ENCODE peak calls at places on chromosomes 6 and 20, in seven cellular contexts. A is adrenal gland, Q is esophagus squamous epithelium, K is cardiac fibroblast, O is uterus, Z is AG09309, S is astrocyte. P is an unnamed sample.

GRCh38 chr6:97292671-97293070 is 9.7 kb upstream of the MMS22L start:
- DNase-seq in Z (no peak), O (no peak), S (peak), K (no peak), Q (no peak), A (no peak), P (no peak)

GRCh38 chr6:73121421-73121993 is 103.8 kb downstream of the KHDC1L start:
- DNase-seq in S (peak), O (no peak), K (peak), A (no peak), Z (peak), Q (no peak), P (no peak)

GRCh38 chr20:33279261-33279910 is 3.6 kb upstream of the BPIFB1 start:
- DNase-seq in A (no peak), K (no peak), S (no peak), O (no peak), Z (no peak), Q (no peak), P (no peak)

GRCh38 chr20:36467076-36467999 is 74.0 kb upstream of the MYL9 start:
- DNase-seq in O (peak), K (peak), Q (no peak), A (peak), Z (no peak), S (no peak), P (no peak)

GRCh38 chr6:137823826-137824501 is 43.1 kb upstream of the TNFAIP3 start:
- DNase-seq in A (no peak), O (peak), K (peak), Q (no peak), S (peak), Z (no peak), P (peak)

GRCh38 chr6:107689190-107689589 is 134.9 kb downstream of the SCML4 start:
- DNase-seq in K (no peak), O (no peak), Q (no peak), A (no peak), S (no peak), Z (no peak), P (no peak)

GRCh38 chr6:32752580-32752979 is 10.8 kb downstream of the HLA-DQB2 start:
- DNase-seq in Q (no peak), O (no peak), A (no peak), K (no peak), Z (no peak), S (no peak), P (no peak)

GRCh38 chr6:146543940-146544661 is 468 bp downstream of the RAB32 start:
- DNase-seq in S (peak), Q (no peak), Z (no peak), O (peak), K (peak), A (peak), P (peak)

GRCh38 chr6:7052441-7052936 is 55.3 kb upstream of the RREB1 start:
- DNase-seq in A (peak), Z (peak), S (peak), Q (no peak), O (peak), K (peak), P (peak)

GRCh38 chr6:117849087-117849486 is 58.0 kb upstream of the SLC35F1 start:
- DNase-seq in A (no peak), O (no peak), Q (no peak), K (no peak), Z (no peak), S (no peak), P (no peak)

GRCh38 chr6:5220436-5220835 is 40.3 kb downstream of the LYRM4 start:
- DNase-seq in Q (no peak), A (no peak), K (no peak), S (no peak), Z (no peak), O (no peak), P (no peak)

GRCh38 chr20:40868568-40869223 is 159.9 kb upstream of the TOP1 start:
- DNase-seq in K (peak), Z (peak), A (peak), S (peak), Q (no peak), O (peak), P (peak)

GRCh38 chr6:138647006-138647405 is 126.6 kb upstream of the CCDC28A start:
- DNase-seq in Z (peak), Q (no peak), O (no peak), A (no peak), K (peak), S (peak), P (no peak)

GRCh38 chr20:44495802-44496481 is 20.3 kb downstream of the TTPAL start:
- DNase-seq in Z (peak), K (peak), S (peak), Q (no peak), O (peak), A (no peak), P (no peak)

GRCh38 chr20:4465855-4466545 is 255.7 kb upstream of the PRND start:
- DNase-seq in S (peak), O (no peak), Z (no peak), Q (no peak), K (no peak), A (no peak), P (no peak)

GRCh38 chr20:37480915-37481314 is 40.1 kb upstream of the NNAT start:
- DNase-seq in Z (no peak), O (no peak), A (no peak), Q (no peak), K (peak), S (no peak), P (no peak)

GRCh38 chr6:54085526-54085925 is 25.7 kb upstream of the MLIP start:
- DNase-seq in K (peak), Z (peak), A (peak), O (no peak), S (peak), Q (no peak), P (no peak)

GRCh38 chr6:161135695-161136591 is 137.9 kb downstream of the AGPAT4 start:
- DNase-seq in Q (no peak), O (no peak), K (no peak), A (no peak), Z (no peak), S (no peak), P (no peak)

GRCh38 chr6:13617066-13617465 is 1.9 kb downstream of the NOL7 start:
- DNase-seq in O (no peak), Q (no peak), S (no peak), Z (no peak), A (no peak), K (no peak), P (no peak)

GRCh38 chr6:126721581-126722145 is 381.7 kb downstream of the CENPW start:
- DNase-seq in O (no peak), Z (peak), K (peak), Q (no peak), S (peak), A (no peak), P (no peak)

GRCh38 chr6:146892283-146892612 is 293.5 kb downstream of the ADGB start:
- DNase-seq in K (no peak), A (no peak), Z (no peak), S (no peak), O (no peak), Q (no peak), P (no peak)

GRCh38 chr6:132751828-132752227 is 5.9 kb downstream of the VNN2 start:
- DNase-seq in O (no peak), Q (no peak), Z (no peak), A (no peak), S (no peak), K (no peak), P (no peak)

GRCh38 chr6:122423734-122424133 is 24.3 kb downstream of the HSF2 start:
- DNase-seq in S (no peak), A (no peak), Q (no peak), O (no peak), K (no peak), Z (no peak), P (no peak)

DNA sequence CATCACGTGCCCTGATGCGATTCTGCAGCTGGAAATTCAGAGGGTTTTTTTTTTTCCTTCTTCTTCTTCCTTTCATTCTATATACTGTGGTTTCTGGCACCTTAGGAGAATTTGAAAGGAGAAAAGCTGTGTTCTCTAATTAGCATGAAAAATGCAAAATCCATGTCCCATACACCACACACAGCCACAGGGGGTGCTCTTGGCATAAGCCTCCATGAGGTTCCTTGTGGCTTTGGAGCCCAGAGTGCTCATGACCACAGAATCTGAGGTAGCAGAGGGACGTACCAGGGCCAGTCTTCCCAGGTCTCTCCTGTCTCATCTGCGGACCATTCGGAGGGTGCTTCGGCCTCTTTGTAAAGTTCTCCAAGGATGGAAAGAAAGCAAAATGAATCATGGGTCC is 258.4 kb upstream of the CDH4 start:
- DNase-seq in Z (no peak), A (no peak), K (no peak), O (no peak), Q (no peak), S (no peak), P (no peak)
- TF ChIP-seq CTCF in Z (no peak), A (no peak), K (peak), O (no peak), Q (no peak), S (no peak), P (no peak)

GRCh38 chr20:46343358-46344357 is 35.4 kb upstream of the CDH22 start:
- DNase-seq in O (no peak), Q (no peak), A (no peak), Z (no peak), S (no peak), K (no peak), P (no peak)
- H3K4me3 ChIP-seq in O (no peak), Q (no peak), A (no peak), Z (no peak), S (no peak), K (no peak), P (no peak)

GRCh38 chr20:49396230-49396629 is 86.2 kb downstream of the KCNB1 start:
- DNase-seq in K (no peak), Q (no peak), S (no peak), O (no peak), Z (no peak), A (no peak), P (no peak)
- TF ChIP-seq CTCF in K (peak), Q (no peak), S (peak), O (peak), Z (peak), A (no peak), P (no peak)

DNA sequence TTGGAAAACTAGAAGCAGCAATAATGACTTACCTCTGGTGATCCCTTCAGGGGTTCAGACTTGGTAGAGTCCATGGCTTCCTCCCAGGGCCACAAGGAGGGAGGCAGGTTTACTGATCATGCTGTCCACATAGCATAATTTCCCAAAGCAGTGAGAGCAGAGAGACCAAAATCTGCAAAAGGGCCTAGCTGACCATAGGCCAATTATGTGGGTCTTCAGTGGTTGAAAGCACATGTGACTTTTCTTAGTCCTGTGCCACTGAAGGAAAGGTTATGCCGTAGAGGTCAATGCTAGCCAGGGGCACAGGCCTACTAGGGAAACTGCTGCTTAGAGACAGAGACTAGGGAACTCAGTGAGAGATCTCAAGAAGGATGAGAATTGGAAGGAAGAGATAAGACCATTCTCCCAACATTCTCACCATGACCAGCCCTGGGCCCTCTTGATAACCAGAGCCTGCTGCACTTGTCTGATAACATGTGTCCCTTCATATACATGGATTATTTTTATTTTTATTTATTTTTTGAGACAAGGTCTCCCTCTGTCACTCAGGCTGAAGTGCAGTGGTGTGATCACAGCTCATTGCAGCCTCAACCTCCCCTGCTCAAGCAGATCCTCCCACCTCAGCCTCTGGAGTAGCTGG is 2.0 kb upstream of the GTPBP2 start:
- DNase-seq in Q (no peak), Z (no peak), S (no peak), O (no peak), K (no peak), A (no peak), P (no peak)
- H3K4me3 ChIP-seq in Q (no peak), Z (no peak), S (no peak), O (no peak), K (no peak), A (no peak), P (no peak)

DNA sequence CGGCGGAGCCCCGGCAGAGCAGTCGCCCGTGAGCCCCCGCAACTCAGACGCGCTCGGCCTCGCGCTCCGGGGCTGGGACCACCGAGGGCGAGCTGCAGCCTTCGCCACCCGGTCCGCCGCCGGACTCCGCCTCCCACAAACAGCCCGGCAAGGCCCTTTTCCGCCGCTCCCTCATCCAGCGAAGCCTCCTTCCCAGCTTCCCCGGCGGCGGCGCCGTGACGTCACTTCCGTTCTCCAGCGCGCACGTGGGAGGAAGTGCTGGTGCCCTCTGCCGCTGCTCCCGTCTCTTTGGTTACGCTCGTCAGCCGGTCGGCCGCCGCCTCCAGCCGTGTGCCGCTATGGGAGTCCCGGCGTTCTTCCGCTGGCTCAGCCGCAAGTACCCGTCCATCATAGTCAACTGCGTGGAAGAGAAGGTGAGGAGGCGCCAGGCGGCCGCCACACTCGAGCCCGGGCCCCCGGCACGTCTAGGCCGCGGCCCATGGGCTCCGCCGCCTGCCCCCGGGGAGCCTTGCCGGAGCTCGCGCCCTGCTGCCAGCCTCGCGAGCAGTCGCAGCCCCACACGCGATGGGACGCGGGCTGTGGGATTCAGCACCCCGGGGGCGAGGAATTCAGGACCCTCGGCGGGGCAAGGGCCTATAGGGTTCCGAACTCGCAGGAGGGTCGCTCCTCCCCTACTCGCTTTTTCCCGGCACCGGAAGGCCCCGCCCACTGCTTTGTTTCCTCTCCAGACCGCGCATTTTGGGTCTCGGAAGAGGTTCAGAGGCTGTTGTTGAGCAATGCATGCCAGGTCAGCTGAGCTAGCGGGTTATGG is at the start of gene XRN2:
- DNase-seq in Q (peak), K (peak), S (peak), A (peak), O (peak), Z (peak), P (peak)
- TF ChIP-seq CTCF in Q (peak), K (no peak), S (no peak), A (no peak), O (peak), Z (no peak), P (no peak)

P was measured in testis.